ENCODE peak calls at places on chromosome 3, in four cellular contexts. One of them, this sample, is unnamed.

GRCh38 chr3:133591271-133591742 is 17.8 kb downstream of the CDV3 start:
- DNase-seq in HL-60: no peak
- DNase-seq in K562: no peak
- DNase-seq in GM12878: no peak
- DNase-seq in this sample: no peak

GRCh38 chr3:29555590-29555989 is 274.7 kb downstream of the RBMS3 start:
- DNase-seq in HL-60: no peak
- DNase-seq in K562: no peak
- DNase-seq in GM12878: no peak
- DNase-seq in this sample: no peak

GRCh38 chr3:14769531-14770325 is 49.0 kb upstream of the FGD5 start:
- DNase-seq in HL-60: no peak
- DNase-seq in K562: no peak
- DNase-seq in GM12878: no peak
- DNase-seq in this sample: no peak

GRCh38 chr3:37890522-37890921 is 28.8 kb downstream of the CTDSPL start:
- DNase-seq in HL-60: no peak
- DNase-seq in K562: no peak
- DNase-seq in GM12878: no peak
- DNase-seq in this sample: no peak

GRCh38 chr3:10890665-10891064 is 74.6 kb downstream of the SLC6A11 start:
- DNase-seq in HL-60: no peak
- DNase-seq in K562: no peak
- DNase-seq in GM12878: no peak
- DNase-seq in this sample: no peak

GRCh38 chr3:12350151-12350813 is 61.4 kb downstream of the PPARG start:
- DNase-seq in HL-60: peak
- DNase-seq in K562: no peak
- DNase-seq in GM12878: no peak
- DNase-seq in this sample: no peak

GRCh38 chr3:160665784-160666526 is 11.0 kb upstream of the ARL14 start:
- DNase-seq in HL-60: no peak
- DNase-seq in K562: no peak
- DNase-seq in GM12878: peak
- DNase-seq in this sample: no peak

GRCh38 chr3:41222012-41222411 is 22.7 kb downstream of the CTNNB1 start:
- DNase-seq in HL-60: no peak
- DNase-seq in K562: no peak
- DNase-seq in GM12878: no peak
- DNase-seq in this sample: no peak

GRCh38 chr3:171199473-171199829 is 172.9 kb upstream of the SLC2A2 start:
- DNase-seq in HL-60: peak
- DNase-seq in K562: no peak
- DNase-seq in GM12878: no peak
- DNase-seq in this sample: no peak

GRCh38 chr3:11582123-11582968 is 61.4 kb downstream of the VGLL4 start:
- DNase-seq in HL-60: peak
- DNase-seq in K562: no peak
- DNase-seq in GM12878: no peak
- DNase-seq in this sample: no peak

GRCh38 chr3:43582876-43583275 is 38.9 kb downstream of the ANO10 start:
- DNase-seq in HL-60: no peak
- DNase-seq in K562: no peak
- DNase-seq in GM12878: no peak
- DNase-seq in this sample: no peak

GRCh38 chr3:58398669-58399333 is 34.8 kb downstream of the PDHB start:
- DNase-seq in HL-60: no peak
- DNase-seq in K562: no peak
- DNase-seq in GM12878: no peak
- DNase-seq in this sample: no peak

GRCh38 chr3:150765949-150766720 is 3.2 kb upstream of the SIAH2 start:
- DNase-seq in HL-60: no peak
- DNase-seq in K562: peak
- DNase-seq in GM12878: peak
- DNase-seq in this sample: no peak

GRCh38 chr3:188854395-188855149 is 317.2 kb upstream of the TPRG1 start:
- DNase-seq in HL-60: no peak
- DNase-seq in K562: no peak
- DNase-seq in GM12878: no peak
- DNase-seq in this sample: no peak

GRCh38 chr3:145087038-145087437 is 1073.9 kb downstream of the PLOD2 start:
- DNase-seq in HL-60: no peak
- DNase-seq in K562: no peak
- DNase-seq in GM12878: no peak
- DNase-seq in this sample: no peak

GRCh38 chr3:88480822-88481221 is 331.1 kb downstream of the C3orf38 start:
- DNase-seq in HL-60: no peak
- DNase-seq in K562: no peak
- DNase-seq in GM12878: no peak
- DNase-seq in this sample: no peak

GRCh38 chr3:124907957-124908356 is 20.8 kb upstream of the ITGB5 start:
- DNase-seq in HL-60: no peak
- DNase-seq in K562: no peak
- DNase-seq in GM12878: no peak
- DNase-seq in this sample: no peak

GRCh38 chr3:23202203-23202920 is 765 bp upstream of the UBE2E2 start:
- DNase-seq in HL-60: peak
- DNase-seq in K562: no peak
- DNase-seq in GM12878: no peak
- DNase-seq in this sample: no peak

GRCh38 chr3:21649519-21649918 is 101.5 kb downstream of the ZNF385D start:
- DNase-seq in HL-60: no peak
- DNase-seq in K562: no peak
- DNase-seq in GM12878: no peak
- DNase-seq in this sample: no peak

GRCh38 chr3:47954562-47954961 is 61.7 kb downstream of the MAP4 start:
- DNase-seq in HL-60: no peak
- DNase-seq in K562: no peak
- DNase-seq in GM12878: no peak
- DNase-seq in this sample: no peak

DNA sequence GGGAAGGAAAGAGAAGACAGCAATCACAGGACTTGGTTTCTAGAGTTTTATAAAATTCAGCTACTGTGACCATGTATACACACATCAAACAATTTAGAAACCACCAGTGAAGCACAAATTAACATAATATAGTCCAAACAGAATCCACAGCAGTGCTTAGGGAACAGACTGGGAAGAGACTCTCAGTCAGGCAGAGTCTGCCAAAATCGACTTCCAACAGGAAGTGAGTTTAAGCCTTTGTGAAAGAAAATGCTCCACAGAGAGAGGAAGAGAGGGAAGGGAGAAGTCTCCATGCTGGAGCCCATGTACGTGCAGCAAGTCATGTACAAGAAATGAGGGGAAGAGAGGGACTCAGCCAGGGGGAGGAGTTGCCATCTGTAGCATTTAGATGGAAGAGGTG is 172.6 kb downstream of the IL5RA start:
- DNase-seq in HL-60: no peak
- DNase-seq in K562: no peak
- DNase-seq in GM12878: no peak
- DNase-seq in this sample: no peak
- TF ChIP-seq SPI1 in HL-60: no peak
- TF ChIP-seq SPI1 in K562: no peak
- TF ChIP-seq SPI1 in GM12878: no peak
- TF ChIP-seq SPI1 in this sample: peak

GRCh38 chr3:69853033-69853432 is 113.8 kb downstream of the MITF start:
- DNase-seq in HL-60: no peak
- DNase-seq in K562: no peak
- DNase-seq in GM12878: no peak
- DNase-seq in this sample: no peak

GRCh38 chr3:69850849-69851248 is 111.6 kb downstream of the MITF start:
- DNase-seq in HL-60: no peak
- DNase-seq in K562: no peak
- DNase-seq in GM12878: no peak
- DNase-seq in this sample: no peak

GRCh38 chr3:69856965-69857364 is 117.7 kb downstream of the MITF start:
- DNase-seq in HL-60: no peak
- DNase-seq in K562: no peak
- DNase-seq in GM12878: no peak
- DNase-seq in this sample: no peak

GRCh38 chr3:69861556-69861955 is 122.3 kb downstream of the MITF start:
- DNase-seq in HL-60: no peak
- DNase-seq in K562: no peak
- DNase-seq in GM12878: no peak
- DNase-seq in this sample: no peak

DNA sequence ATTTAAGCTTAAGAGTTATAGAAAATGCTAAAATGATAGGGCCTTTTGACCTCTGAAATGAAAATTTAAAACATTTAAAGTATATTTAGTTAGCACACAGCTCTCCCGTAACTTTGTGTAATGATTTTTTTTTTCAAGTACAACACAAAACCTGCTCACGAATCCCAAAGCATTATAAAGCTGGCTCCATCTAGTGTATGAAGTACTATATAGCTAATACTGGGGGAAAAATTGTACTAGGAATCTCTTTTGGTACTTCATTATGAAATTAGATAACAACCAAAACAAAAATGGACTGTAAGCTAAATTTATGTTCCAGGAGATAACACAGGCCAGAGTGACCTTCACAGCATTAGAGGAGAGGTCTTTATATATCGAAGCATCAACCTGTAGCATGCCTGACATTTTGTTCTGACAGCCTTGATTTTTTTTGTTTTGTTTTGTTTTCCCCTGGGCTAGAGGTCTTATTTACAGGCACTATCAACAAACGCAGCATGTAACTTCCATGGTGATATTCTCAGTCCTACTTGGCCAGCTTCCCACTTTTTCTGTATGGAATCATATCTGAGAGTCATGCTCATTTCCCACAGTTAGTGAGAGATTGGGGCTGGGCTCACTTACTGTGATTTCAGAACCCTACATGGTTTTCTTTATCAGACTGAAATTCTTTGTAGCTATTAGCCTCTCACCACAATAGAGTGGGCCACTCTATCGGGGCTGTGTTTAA is 116.3 kb downstream of the MITF start:
- DNase-seq in HL-60: no peak
- DNase-seq in K562: no peak
- DNase-seq in GM12878: no peak
- DNase-seq in this sample: no peak
- TF ChIP-seq SPI1 in HL-60: no peak
- TF ChIP-seq SPI1 in K562: no peak
- TF ChIP-seq SPI1 in GM12878: no peak
- TF ChIP-seq SPI1 in this sample: no peak

DNA sequence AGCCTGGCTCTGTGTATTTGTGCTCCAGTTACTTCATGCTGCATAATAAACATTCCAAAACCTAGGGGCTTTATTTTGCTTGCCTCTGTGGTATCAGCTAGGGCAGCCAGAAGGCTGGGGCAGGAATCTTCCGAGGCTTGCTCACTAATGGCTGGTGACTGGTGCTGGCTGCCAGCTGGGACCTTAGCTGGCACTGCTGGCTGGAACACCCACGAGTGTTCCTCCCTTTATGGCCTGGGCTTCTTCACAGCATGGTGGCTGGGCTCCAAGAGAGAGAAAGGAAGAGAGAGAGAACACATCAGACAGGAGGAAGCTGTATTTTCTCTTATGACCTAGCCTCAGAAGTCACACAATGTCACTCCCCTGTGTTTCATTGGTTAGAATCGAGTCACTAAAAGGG is 23.9 kb upstream of the CDCP1 start:
- DNase-seq in HL-60: no peak
- DNase-seq in K562: no peak
- DNase-seq in GM12878: no peak
- DNase-seq in this sample: no peak
- TF ChIP-seq SPI1 in HL-60: no peak
- TF ChIP-seq SPI1 in K562: no peak
- TF ChIP-seq SPI1 in GM12878: no peak
- TF ChIP-seq SPI1 in this sample: no peak

GRCh38 chr3:194278186-194278845 is 72.8 kb downstream of the CPN2 start:
- DNase-seq in HL-60: no peak
- DNase-seq in K562: no peak
- DNase-seq in GM12878: no peak
- DNase-seq in this sample: no peak
- TF ChIP-seq SPI1 in HL-60: no peak
- TF ChIP-seq SPI1 in K562: no peak
- TF ChIP-seq SPI1 in GM12878: no peak
- TF ChIP-seq SPI1 in this sample: no peak

GRCh38 chr3:101801174-101801573 is 22.2 kb downstream of the NXPE3 start:
- DNase-seq in HL-60: no peak
- DNase-seq in K562: no peak
- DNase-seq in GM12878: no peak
- DNase-seq in this sample: no peak

GRCh38 chr3:101806491-101806890 is 27.5 kb downstream of the NXPE3 start:
- DNase-seq in HL-60: no peak
- DNase-seq in K562: no peak
- DNase-seq in GM12878: no peak
- DNase-seq in this sample: no peak

GRCh38 chr3:101803939-101804338 is 24.9 kb downstream of the NXPE3 start:
- DNase-seq in HL-60: no peak
- DNase-seq in K562: no peak
- DNase-seq in GM12878: no peak
- DNase-seq in this sample: no peak

GRCh38 chr3:101802179-101802578 is 23.2 kb downstream of the NXPE3 start:
- DNase-seq in HL-60: no peak
- DNase-seq in K562: no peak
- DNase-seq in GM12878: no peak
- DNase-seq in this sample: no peak

DNA sequence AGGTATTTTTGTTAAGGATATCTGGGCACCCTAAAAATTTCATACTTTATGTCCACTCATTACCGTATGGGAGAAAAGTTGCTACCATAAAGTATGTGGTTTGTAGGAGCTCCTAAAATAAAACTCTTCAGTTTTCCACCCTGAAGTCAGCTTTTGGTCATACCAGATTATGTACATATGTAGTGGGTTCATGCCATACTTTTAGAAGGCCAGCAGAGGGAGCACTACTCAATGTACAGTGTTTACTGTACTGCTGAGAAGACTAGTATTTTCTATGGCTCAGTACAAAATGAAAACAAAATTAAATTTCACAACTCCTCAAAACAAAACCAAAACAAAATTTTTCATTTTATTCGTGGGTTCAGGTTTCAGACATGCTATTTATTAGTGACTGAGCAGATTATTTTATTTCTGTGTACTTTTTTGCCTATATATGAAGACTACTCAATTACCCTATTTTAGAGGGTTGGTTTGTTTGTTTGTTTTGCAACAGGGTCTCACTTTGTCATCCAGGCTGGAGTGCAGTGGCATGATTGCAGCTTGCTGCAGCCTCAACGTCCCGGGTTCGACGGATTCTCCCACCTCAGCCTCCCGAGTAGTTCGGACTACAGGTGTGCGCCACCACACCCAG is 24.3 kb downstream of the NXPE3 start:
- DNase-seq in HL-60: peak
- DNase-seq in K562: peak
- DNase-seq in GM12878: no peak
- DNase-seq in this sample: no peak
- TF ChIP-seq SPI1 in HL-60: no peak
- TF ChIP-seq SPI1 in K562: no peak
- TF ChIP-seq SPI1 in GM12878: no peak
- TF ChIP-seq SPI1 in this sample: no peak

DNA sequence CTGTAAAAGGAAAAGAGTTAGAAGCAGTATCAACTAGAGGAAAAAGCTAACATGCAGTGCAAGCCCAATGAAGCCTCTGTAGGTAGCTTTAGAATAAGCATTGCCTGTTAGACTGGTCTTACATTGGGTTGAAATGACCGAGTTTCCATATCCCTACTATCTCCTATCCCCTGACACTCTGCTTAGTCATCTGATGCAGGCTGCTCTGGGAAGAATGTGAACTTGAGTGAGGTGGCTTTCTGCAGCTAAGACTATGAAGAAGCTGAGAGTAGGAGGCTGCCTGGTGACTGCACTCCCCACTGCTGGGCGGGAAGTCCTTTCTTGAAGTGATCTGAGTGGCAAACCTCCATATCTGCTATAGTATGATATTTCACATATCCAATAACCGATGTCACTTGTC is 64.7 kb downstream of the OXSM start:
- DNase-seq in HL-60: no peak
- DNase-seq in K562: no peak
- DNase-seq in GM12878: no peak
- DNase-seq in this sample: no peak
- TF ChIP-seq SPI1 in HL-60: no peak
- TF ChIP-seq SPI1 in K562: no peak
- TF ChIP-seq SPI1 in GM12878: no peak
- TF ChIP-seq SPI1 in this sample: no peak

This sample was measured in GM12891.